ENCODE peak calls at places on chromosomes 13 and 19, in four cellular contexts. C is upper lobe of right lung, X is transverse colon, Y is mammary epithelial cell. K is an unnamed sample. For H3K36me3 and H3K4me1, the result is how much of the 10 kb centered on the place peaks cover.

GRCh38 chr13:106143930-106144709 is 391.3 kb downstream of the EFNB2 start:
- DNase-seq in C (no peak), X (no peak), Y (peak), K (no peak)

GRCh38 chr13:106182404-106182803 is 353.1 kb downstream of the EFNB2 start:
- DNase-seq in C (no peak), X (no peak), Y (peak), K (no peak)

GRCh38 chr19:39138221-39139211 is 12.9 kb downstream of the PAK4 start:
- DNase-seq in C (no peak), X (no peak), Y (no peak), K (no peak)

GRCh38 chr13:66210677-66211076 is 1019.5 kb downstream of the PCDH9 start:
- DNase-seq in C (no peak), X (no peak), Y (no peak), K (no peak)

GRCh38 chr13:23767806-23768205 is 121.4 kb downstream of the MIPEP start:
- DNase-seq in C (no peak), X (no peak), Y (no peak), K (no peak)

GRCh38 chr13:42380420-42381164 is 108.6 kb downstream of the AKAP11 start:
- DNase-seq in C (no peak), X (no peak), Y (no peak), K (no peak)

GRCh38 chr13:99792079-99792921 is 179.3 kb downstream of the ZIC5 start:
- DNase-seq in C (no peak), X (no peak), Y (no peak), K (no peak)

GRCh38 chr13:78286748-78287147 is 316.6 kb downstream of the POU4F1 start:
- DNase-seq in C (no peak), X (no peak), Y (no peak), K (no peak)

GRCh38 chr13:29909975-29910674 is 59.7 kb upstream of the UBL3 start:
- DNase-seq in C (no peak), X (no peak), Y (peak), K (no peak)

GRCh38 chr13:30034448-30034795 is 184.0 kb upstream of the UBL3 start:
- DNase-seq in C (no peak), X (no peak), Y (no peak), K (no peak)

GRCh38 chr19:56097306-56097705 is 23.8 kb downstream of the ZNF787 start:
- DNase-seq in C (no peak), X (no peak), Y (no peak), K (no peak)

GRCh38 chr13:30743319-30744055 is 8.1 kb downstream of the ALOX5AP start:
- DNase-seq in C (no peak), X (peak), Y (peak), K (peak)

DNA sequence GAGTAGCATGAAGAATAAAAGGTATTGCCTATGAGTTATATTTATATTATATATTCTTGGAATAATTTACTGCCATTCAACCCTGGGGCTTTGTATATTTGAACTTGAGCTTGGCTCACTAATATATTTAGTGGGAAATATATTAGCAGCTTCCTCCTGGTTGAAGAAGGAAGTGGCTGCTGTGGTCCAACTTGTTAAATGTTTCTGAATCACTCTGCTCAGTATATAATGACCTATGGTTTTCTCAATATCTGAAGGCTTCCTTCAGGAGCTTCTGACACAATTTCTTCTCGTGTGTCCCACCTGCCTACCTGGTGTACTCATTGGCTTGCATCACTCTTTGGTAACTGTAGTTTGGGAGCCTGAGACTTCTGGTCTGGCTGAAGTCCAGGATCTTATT is 646.4 kb downstream of the TBC1D4 start:
- DNase-seq in C (no peak), X (no peak), Y (no peak), K (no peak)
- H3K4me3 ChIP-seq in C (no peak), X (no peak), Y (no peak), K (no peak)

GRCh38 chr19:29614046-29614445 is 8.0 kb downstream of the POP4 start:
- DNase-seq in C (no peak), X (no peak), Y (no peak), K (peak)
- H3K36me3 ChIP-seq in C (half or more), X (under half), Y (under half), K (under half)

GRCh38 chr13:109156181-109156935 is 526.9 kb downstream of the MYO16 start:
- DNase-seq in C (peak), X (no peak), Y (peak), K (peak)
- H3K4me1 ChIP-seq in C (under half), X (under half), Y (half or more), K (under half)

GRCh38 chr19:51019544-51019925 is at the start of gene KLK10:
- DNase-seq in C (no peak), X (no peak), Y (no peak), K (peak)
- H3K4me3 ChIP-seq in C (peak), X (peak), Y (peak), K (no peak)

GRCh38 chr19:10692673-10693264 is 8.5 kb upstream of the QTRT1 start:
- DNase-seq in C (no peak), X (no peak), Y (no peak), K (no peak)
- H3K36me3 ChIP-seq in C (under half), X (under half), Y (under half), K (under half)

DNA sequence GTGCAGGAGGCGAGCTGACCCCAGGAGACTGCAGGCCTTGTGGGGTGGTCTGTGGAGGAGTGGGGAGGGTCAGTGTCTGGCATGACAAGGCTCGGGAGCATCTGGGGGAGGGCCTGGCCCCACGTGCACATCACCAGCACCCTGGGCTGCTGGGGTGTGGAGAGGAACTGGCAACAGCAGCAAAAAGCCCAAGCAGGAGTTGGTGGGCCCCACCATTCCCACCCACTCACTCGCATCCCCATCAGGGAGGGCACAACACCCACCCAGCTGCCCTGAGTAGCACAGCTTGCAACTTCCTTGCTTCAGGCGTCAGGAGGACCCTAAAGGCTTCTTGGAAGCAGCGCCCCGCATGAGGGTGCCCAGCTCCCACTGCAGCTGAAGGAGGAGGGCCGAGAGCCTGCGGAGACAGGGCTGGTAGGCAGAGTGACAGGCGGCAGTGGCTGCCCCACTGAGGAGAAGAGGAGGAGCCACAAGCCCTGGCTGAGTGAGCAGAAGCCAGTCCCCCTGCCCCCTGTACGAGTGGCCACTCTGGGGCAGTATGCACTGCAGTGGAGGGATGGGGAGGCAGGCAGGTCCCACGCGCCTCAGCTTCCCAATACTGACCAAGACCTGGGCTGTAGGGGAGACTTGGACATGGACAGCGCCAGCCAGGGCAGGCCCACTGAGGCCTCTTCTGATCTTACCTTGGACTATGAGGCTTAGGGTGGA is 26.5 kb downstream of the ELL start:
- DNase-seq in C (no peak), X (no peak), Y (no peak), K (no peak)
- H3K4me1 ChIP-seq in C (half or more), X (under half), Y (under half), K (under half)